ENCODE peak calls at places on chromosomes 2 and 18, in seven cellular contexts. X, Z, J, L, D, O and E are unnamed samples. For H3K4me1, the result is how much of the 10 kb centered on the place peaks cover.

GRCh38 chr2:173218331-173219056 is 136.2 kb upstream of the CDCA7 start:
- DNase-seq in O (peak), L (peak), D (no peak), Z (no peak), X (no peak), J (peak), E (peak)

GRCh38 chr18:62634471-62634870 is 80.9 kb upstream of the PHLPP1 start:
- DNase-seq in J (no peak), Z (no peak), X (peak), L (no peak), O (no peak), D (no peak), E (no peak)

GRCh38 chr2:10331702-10332401 is 29.1 kb downstream of the HPCAL1 start:
- DNase-seq in O (no peak), D (no peak), L (no peak), Z (no peak), X (peak), J (no peak), E (no peak)

GRCh38 chr2:167582619-167583018 is 664.8 kb downstream of the STK39 start:
- DNase-seq in L (no peak), X (no peak), O (peak), D (no peak), J (no peak), Z (no peak), E (peak)

GRCh38 chr2:223416826-223417610 is 185.1 kb downstream of the SCG2 start:
- DNase-seq in Z (no peak), O (no peak), J (no peak), D (no peak), L (no peak), X (peak), E (no peak)

GRCh38 chr2:234773764-234774409 is 177.9 kb upstream of the SH3BP4 start:
- DNase-seq in O (no peak), X (peak), L (no peak), D (no peak), J (no peak), Z (no peak), E (no peak)

GRCh38 chr2:147449323-147450080 is 395.3 kb upstream of the ACVR2A start:
- DNase-seq in L (no peak), O (peak), J (no peak), D (no peak), Z (peak), X (no peak), E (peak)

GRCh38 chr2:172270278-172271079 is 156.9 kb upstream of the ITGA6 start:
- DNase-seq in D (peak), X (no peak), Z (no peak), O (peak), J (peak), L (peak), E (peak)

GRCh38 chr2:73728711-73729110 is 8.4 kb downstream of the TPRKB start:
- DNase-seq in O (no peak), Z (no peak), J (no peak), L (no peak), X (no peak), D (no peak), E (no peak)
- H3K4me1 ChIP-seq in O (under half), Z (under half), J (under half), L (under half), X (under half), D (under half), E (under half)

GRCh38 chr2:161384864-161385263 is 31.2 kb upstream of the TBR1 start:
- DNase-seq in D (no peak), L (no peak), J (no peak), Z (no peak), X (no peak), O (no peak), E (no peak)

GRCh38 chr2:161391737-161392506 is 24.2 kb upstream of the TBR1 start:
- DNase-seq in O (peak), X (no peak), J (no peak), D (no peak), L (no peak), Z (no peak), E (no peak)

GRCh38 chr2:161382747-161383146 is 33.4 kb upstream of the TBR1 start:
- DNase-seq in X (no peak), Z (no peak), L (no peak), J (no peak), O (no peak), D (no peak), E (no peak)

GRCh38 chr2:161386228-161386627 is 29.9 kb upstream of the TBR1 start:
- DNase-seq in O (no peak), L (no peak), D (no peak), Z (no peak), J (no peak), X (no peak), E (no peak)

DNA sequence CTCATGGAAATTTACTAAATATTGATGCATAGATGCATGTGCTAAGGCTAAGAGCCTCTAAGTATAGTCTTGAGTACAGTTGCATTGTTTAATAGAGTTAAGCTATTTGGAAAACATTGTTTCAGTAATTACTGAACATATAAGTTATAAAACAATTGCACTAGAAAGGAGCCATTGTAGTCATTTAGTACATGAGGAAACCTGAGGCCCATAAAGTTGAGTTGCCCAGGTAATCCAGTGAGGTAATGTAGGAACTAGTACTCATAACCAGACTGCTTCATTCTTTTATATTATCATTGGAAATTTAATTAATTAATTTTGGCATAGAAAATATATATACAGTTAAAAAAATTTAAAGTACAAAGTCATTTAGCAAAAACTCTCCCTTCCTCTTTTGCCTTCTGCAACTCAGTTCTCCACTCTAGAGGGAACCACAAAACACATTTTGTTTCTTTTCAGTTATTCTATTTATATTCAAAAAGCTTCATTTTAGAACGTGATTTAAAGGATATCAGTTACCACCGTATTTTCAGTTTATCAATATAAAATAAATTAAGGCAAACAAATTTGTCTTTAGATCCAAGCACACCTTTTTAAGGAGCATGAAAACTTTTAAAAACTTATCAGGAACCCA is 27.8 kb upstream of the TBR1 start:
- DNase-seq in X (no peak), O (no peak), D (no peak), Z (no peak), L (no peak), J (no peak), E (no peak)
- H3K23ac ChIP-seq in X (no peak), O (no peak), D (no peak), Z (no peak), L (no peak), J (no peak), E (no peak)

DNA sequence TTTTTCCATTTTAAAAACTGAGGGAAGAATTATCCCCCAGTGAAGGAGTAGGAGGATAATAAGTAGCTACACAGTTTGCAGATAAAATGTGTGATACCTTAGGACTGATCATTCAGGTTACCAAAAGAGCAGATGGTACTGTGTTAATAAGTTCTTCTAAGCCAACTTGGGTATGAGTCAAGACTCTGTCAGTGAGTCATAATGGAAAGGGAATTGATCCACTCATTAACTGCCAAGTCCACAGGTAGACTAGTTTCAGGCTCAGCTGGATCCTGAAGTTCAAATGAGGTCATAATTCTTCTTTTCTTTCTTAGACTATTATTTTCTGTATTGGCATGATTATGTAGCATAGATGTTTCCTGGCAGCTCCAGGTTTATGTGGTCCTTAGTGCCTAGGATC is 142.4 kb upstream of the ALPP start:
- DNase-seq in L (no peak), J (peak), O (no peak), Z (no peak), X (peak), D (no peak), E (no peak)
- H3K4me1 ChIP-seq in L (under half), J (under half), O (under half), Z (under half), X (under half), D (under half), E (under half)

DNA sequence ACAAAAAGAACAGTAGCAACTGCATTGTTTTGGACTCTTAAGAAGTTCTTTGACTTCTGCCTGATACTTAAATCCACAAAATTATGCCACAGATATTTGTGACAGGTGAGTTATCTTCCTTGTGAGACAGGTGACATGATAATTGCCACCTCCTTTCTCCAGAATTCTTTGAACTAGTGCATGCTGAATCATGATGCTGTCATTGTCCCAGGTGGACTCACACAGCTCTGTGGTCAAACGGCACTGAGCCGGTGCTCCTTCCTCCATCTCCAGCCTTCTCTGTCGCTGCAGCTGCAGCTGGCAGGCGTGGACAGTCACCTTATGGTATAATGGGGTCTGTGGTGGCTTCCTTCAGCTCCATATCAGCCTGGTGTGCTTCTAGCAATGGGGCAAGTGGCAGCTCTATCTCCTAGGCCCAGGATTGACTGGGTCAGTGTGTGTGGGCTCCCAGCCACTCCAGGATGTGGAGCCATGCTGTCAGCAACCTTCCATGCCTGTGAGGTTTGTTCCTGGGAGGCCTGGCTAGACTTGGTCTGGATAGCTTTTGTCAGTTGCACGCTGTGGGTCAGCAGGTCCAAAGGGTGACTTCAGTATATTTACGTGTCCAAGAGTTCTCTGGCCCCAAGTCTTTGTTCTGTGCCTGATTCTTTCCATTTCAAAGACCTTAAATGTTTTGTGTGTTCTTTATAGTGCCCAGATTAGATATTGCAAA is 15.7 kb downstream of the ARMC9 start:
- DNase-seq in J (no peak), X (no peak), D (no peak), L (no peak), Z (no peak), O (no peak), E (no peak)
- H3K23ac ChIP-seq in J (no peak), X (no peak), D (no peak), L (no peak), Z (no peak), O (no peak), E (no peak)

GRCh38 chr2:160352492-160352891 is 141.1 kb downstream of the RBMS1 start:
- DNase-seq in D (no peak), Z (no peak), L (peak), O (no peak), X (no peak), J (peak), E (no peak)

GRCh38 chr2:160353813-160354212 is 139.8 kb downstream of the RBMS1 start:
- DNase-seq in Z (no peak), D (no peak), J (no peak), L (no peak), O (no peak), X (no peak), E (no peak)

GRCh38 chr2:160349306-160349705 is 144.3 kb downstream of the RBMS1 start:
- DNase-seq in O (no peak), Z (no peak), L (no peak), X (no peak), J (peak), D (no peak), E (no peak)

GRCh38 chr2:160353166-160353565 is 140.4 kb downstream of the RBMS1 start:
- DNase-seq in O (no peak), D (no peak), Z (no peak), L (no peak), J (no peak), X (no peak), E (no peak)

DNA sequence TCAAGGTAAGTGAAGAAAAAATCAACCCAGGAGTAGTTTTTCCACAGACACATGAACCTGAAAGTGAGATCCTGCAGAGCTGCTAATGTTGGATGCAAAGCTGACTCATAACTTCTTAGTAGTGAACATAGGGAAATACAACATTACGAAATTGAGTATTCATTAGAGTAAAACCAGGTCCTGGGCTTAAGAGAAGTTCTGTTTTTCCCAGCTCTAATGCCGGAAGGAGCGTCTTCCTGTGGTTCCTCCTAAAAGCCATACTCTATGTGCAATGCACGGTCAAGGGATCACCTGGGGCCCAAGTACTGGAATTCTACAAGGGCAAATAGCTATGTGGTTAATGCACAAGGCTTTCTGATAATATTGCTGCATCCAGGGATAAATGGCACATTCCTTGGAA is 141.6 kb downstream of the RBMS1 start:
- DNase-seq in Z (no peak), X (peak), O (no peak), D (no peak), L (peak), J (peak), E (no peak)
- H3K4me1 ChIP-seq in Z (under half), X (under half), O (under half), D (under half), L (under half), J (under half), E (under half)

GRCh38 chr2:64325477-64325851 is 128.5 kb upstream of the LGALSL start:
- DNase-seq in D (no peak), Z (no peak), L (no peak), X (peak), O (peak), J (no peak), E (no peak)

GRCh38 chr2:64325852-64326577 is 127.9 kb upstream of the LGALSL start:
- DNase-seq in L (no peak), X (no peak), O (no peak), Z (no peak), J (no peak), D (peak), E (no peak)

GRCh38 chr2:64324746-64325410 is 129.1 kb upstream of the LGALSL start:
- DNase-seq in L (no peak), X (no peak), D (no peak), O (no peak), J (no peak), Z (no peak), E (no peak)

GRCh38 chr2:64322433-64322832 is 131.5 kb upstream of the LGALSL start:
- DNase-seq in D (peak), J (no peak), O (no peak), L (no peak), X (no peak), Z (no peak), E (no peak)

DNA sequence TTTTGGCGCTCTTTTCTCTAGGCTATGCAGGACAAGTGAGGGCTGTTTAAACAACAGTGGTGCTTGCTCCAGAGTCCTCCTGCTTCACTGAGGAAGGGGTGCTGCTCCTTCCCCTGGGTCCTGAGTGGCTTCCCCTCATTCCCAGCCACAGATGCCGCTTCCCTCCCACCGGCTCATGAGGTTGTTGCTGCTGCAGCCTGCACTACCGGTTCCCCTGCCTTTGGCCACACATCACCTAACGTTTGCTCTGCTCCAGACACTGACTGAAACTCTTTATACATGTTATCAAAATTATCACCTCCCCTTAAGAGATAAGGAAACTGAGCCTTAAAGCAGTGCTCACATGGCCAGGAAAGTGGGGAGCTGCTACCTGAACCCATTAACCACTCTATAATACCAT is 130.8 kb upstream of the LGALSL start:
- DNase-seq in X (peak), J (no peak), L (no peak), O (no peak), D (peak), Z (no peak), E (no peak)
- H3K23ac ChIP-seq in X (no peak), J (no peak), L (no peak), O (no peak), D (no peak), Z (no peak), E (no peak)

GRCh38 chr2:26682155-26682554 is 10.4 kb upstream of the KCNK3 start:
- DNase-seq in D (no peak), X (peak), O (peak), J (no peak), Z (no peak), L (peak), E (no peak)
- H3K4me1 ChIP-seq in D (under half), X (under half), O (under half), J (under half), Z (under half), L (under half), E (under half)

GRCh38 chr2:85730686-85731085 is 23.1 kb upstream of the ATOH8 start:
- DNase-seq in O (no peak), L (no peak), J (no peak), Z (no peak), X (peak), D (no peak), E (no peak)
- H3K23ac ChIP-seq in O (no peak), L (no peak), J (no peak), Z (no peak), X (no peak), D (no peak), E (no peak)